ENCODE peak calls at places on chromosomes 2 and 18, in six cellular contexts. One of them, this sample, is unnamed.

GRCh38 chr2:41720702-41721344 is 327.0 kb upstream of the PKDCC start:
- DNase-seq in right cardiac atrium: no peak
- DNase-seq in fibroblast of lung: no peak
- DNase-seq in CD8-positive, alpha-beta memory T cell: no peak
- DNase-seq in spleen: no peak
- DNase-seq in sigmoid colon: no peak
- DNase-seq in this sample: no peak

GRCh38 chr2:207528980-207529329 is 807 bp upstream of the CREB1 start:
- DNase-seq in fibroblast of lung: peak
- DNase-seq in CD8-positive, alpha-beta memory T cell: peak
- DNase-seq in right cardiac atrium: no peak
- DNase-seq in spleen: no peak
- DNase-seq in sigmoid colon: peak
- DNase-seq in this sample: no peak

GRCh38 chr2:134461511-134461910 is 207.6 kb downstream of the MGAT5 start:
- DNase-seq in CD8-positive, alpha-beta memory T cell: no peak
- DNase-seq in right cardiac atrium: no peak
- DNase-seq in spleen: no peak
- DNase-seq in sigmoid colon: no peak
- DNase-seq in fibroblast of lung: no peak
- DNase-seq in this sample: no peak

GRCh38 chr2:173134703-173135102 is 59.1 kb downstream of the MAP3K20 start:
- DNase-seq in sigmoid colon: no peak
- DNase-seq in right cardiac atrium: peak
- DNase-seq in spleen: no peak
- DNase-seq in fibroblast of lung: peak
- DNase-seq in CD8-positive, alpha-beta memory T cell: no peak
- DNase-seq in this sample: no peak

GRCh38 chr2:235270291-235270690 is 223.6 kb upstream of the AGAP1 start:
- DNase-seq in spleen: no peak
- DNase-seq in fibroblast of lung: no peak
- DNase-seq in sigmoid colon: no peak
- DNase-seq in right cardiac atrium: no peak
- DNase-seq in CD8-positive, alpha-beta memory T cell: no peak
- DNase-seq in this sample: no peak

GRCh38 chr18:76351961-76352581 is 143.0 kb downstream of the ZNF516 start:
- DNase-seq in fibroblast of lung: peak
- DNase-seq in sigmoid colon: peak
- DNase-seq in spleen: no peak
- DNase-seq in right cardiac atrium: peak
- DNase-seq in CD8-positive, alpha-beta memory T cell: no peak
- DNase-seq in this sample: peak

GRCh38 chr2:66574701-66575624 is 140.0 kb downstream of the MEIS1 start:
- DNase-seq in fibroblast of lung: peak
- DNase-seq in CD8-positive, alpha-beta memory T cell: no peak
- DNase-seq in right cardiac atrium: peak
- DNase-seq in sigmoid colon: peak
- DNase-seq in spleen: no peak
- DNase-seq in this sample: peak

GRCh38 chr2:110215566-110216158 is 3.3 kb upstream of the MTLN start:
- DNase-seq in right cardiac atrium: no peak
- DNase-seq in fibroblast of lung: no peak
- DNase-seq in spleen: no peak
- DNase-seq in sigmoid colon: no peak
- DNase-seq in CD8-positive, alpha-beta memory T cell: no peak
- DNase-seq in this sample: no peak

GRCh38 chr2:47346-48218 is 1.3 kb upstream of the FAM110C start:
- DNase-seq in sigmoid colon: no peak
- DNase-seq in right cardiac atrium: no peak
- DNase-seq in fibroblast of lung: no peak
- DNase-seq in CD8-positive, alpha-beta memory T cell: no peak
- DNase-seq in spleen: no peak
- DNase-seq in this sample: no peak

GRCh38 chr2:46471-47345 is at the start of gene FAM110C:
- DNase-seq in spleen: peak
- DNase-seq in sigmoid colon: no peak
- DNase-seq in right cardiac atrium: peak
- DNase-seq in CD8-positive, alpha-beta memory T cell: peak
- DNase-seq in fibroblast of lung: peak
- DNase-seq in this sample: peak

GRCh38 chr2:46131-46470 is 204 bp downstream of the FAM110C start:
- DNase-seq in fibroblast of lung: no peak
- DNase-seq in right cardiac atrium: no peak
- DNase-seq in CD8-positive, alpha-beta memory T cell: no peak
- DNase-seq in spleen: no peak
- DNase-seq in sigmoid colon: no peak
- DNase-seq in this sample: no peak

GRCh38 chr2:44748-45341 is 1.5 kb downstream of the FAM110C start:
- DNase-seq in fibroblast of lung: no peak
- DNase-seq in spleen: no peak
- DNase-seq in CD8-positive, alpha-beta memory T cell: no peak
- DNase-seq in right cardiac atrium: no peak
- DNase-seq in sigmoid colon: no peak
- DNase-seq in this sample: no peak

DNA sequence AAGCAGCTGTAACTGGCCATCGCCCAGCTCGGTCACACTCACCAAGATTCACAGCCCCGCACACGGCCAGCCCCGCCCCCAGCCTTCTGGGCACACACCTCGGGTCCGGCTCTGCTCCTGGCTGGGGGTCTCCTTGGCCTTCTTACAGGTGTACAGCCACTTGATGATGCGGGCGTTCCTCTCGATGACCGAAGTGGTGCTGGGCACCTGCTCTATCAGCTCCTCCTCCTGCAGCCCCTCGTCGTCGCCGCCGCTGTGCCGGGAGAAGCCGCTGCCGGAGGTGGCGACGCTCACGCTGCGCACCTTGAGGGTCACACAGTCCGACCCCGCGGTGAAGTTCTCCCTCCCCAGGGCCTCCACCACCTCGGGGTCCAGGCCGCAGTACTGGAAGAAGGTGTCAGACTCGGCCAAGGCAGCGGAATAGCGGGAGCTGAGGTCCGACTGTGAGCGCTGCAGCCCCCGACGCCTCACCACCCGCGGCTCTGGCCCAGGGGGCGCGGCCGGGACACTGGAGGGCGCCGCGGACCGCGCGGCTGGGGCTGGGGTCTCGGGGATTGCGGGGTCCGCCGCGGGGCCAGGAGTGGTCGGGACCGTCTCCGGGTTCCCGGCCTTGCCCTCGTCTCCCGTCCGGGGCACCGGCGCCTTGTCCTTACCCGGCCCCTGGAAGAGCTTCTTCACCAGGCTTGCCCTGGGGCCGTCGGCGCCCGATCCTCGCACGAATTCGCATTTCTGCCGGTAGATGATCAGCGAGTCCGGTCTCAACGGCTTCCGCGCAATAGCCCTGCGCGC is 769 bp downstream of the FAM110C start:
- DNase-seq in fibroblast of lung: no peak
- DNase-seq in right cardiac atrium: peak
- DNase-seq in sigmoid colon: no peak
- DNase-seq in CD8-positive, alpha-beta memory T cell: no peak
- DNase-seq in spleen: no peak
- DNase-seq in this sample: no peak
- H3K27ac ChIP-seq in fibroblast of lung: no peak
- H3K27ac ChIP-seq in right cardiac atrium: no peak
- H3K27ac ChIP-seq in sigmoid colon: peak
- H3K27ac ChIP-seq in CD8-positive, alpha-beta memory T cell: no peak
- H3K27ac ChIP-seq in spleen: no peak
- H3K27ac ChIP-seq in this sample: no peak

GRCh38 chr2:19799881-19800780 is 101.7 kb downstream of the TTC32 start:
- DNase-seq in fibroblast of lung: peak
- DNase-seq in right cardiac atrium: no peak
- DNase-seq in sigmoid colon: no peak
- DNase-seq in CD8-positive, alpha-beta memory T cell: no peak
- DNase-seq in spleen: no peak
- DNase-seq in this sample: no peak

GRCh38 chr2:19800796-19801195 is 101.0 kb downstream of the TTC32 start:
- DNase-seq in right cardiac atrium: no peak
- DNase-seq in sigmoid colon: no peak
- DNase-seq in spleen: no peak
- DNase-seq in CD8-positive, alpha-beta memory T cell: no peak
- DNase-seq in fibroblast of lung: no peak
- DNase-seq in this sample: no peak

GRCh38 chr2:19801367-19802087 is 100.3 kb downstream of the TTC32 start:
- DNase-seq in sigmoid colon: peak
- DNase-seq in right cardiac atrium: peak
- DNase-seq in fibroblast of lung: peak
- DNase-seq in spleen: no peak
- DNase-seq in CD8-positive, alpha-beta memory T cell: no peak
- DNase-seq in this sample: no peak

GRCh38 chr2:19796036-19796703 is 105.6 kb downstream of the TTC32 start:
- DNase-seq in fibroblast of lung: peak
- DNase-seq in sigmoid colon: no peak
- DNase-seq in right cardiac atrium: no peak
- DNase-seq in CD8-positive, alpha-beta memory T cell: no peak
- DNase-seq in spleen: no peak
- DNase-seq in this sample: no peak

DNA sequence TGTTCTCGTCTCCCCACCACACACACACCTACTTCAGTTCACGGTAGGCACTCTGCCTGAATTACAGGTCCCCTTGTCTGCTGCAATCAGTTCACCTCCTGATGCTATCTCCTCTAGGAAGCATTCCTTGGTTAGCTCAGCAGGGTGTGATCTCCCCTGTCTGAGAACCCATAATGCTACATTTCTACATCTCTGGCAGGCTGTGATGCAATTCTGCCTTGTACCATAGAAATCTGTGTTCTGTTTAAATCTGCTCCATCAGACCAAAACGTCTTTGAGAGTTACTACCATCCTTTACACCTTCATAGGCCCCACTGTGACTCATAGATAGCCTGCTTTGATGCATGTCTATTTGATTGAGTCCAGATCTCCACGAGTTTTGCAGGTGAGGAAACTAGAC is 103.9 kb downstream of the TTC32 start:
- DNase-seq in sigmoid colon: no peak
- DNase-seq in fibroblast of lung: peak
- DNase-seq in CD8-positive, alpha-beta memory T cell: no peak
- DNase-seq in right cardiac atrium: no peak
- DNase-seq in spleen: no peak
- DNase-seq in this sample: no peak
- H3K27ac ChIP-seq in sigmoid colon: no peak
- H3K27ac ChIP-seq in fibroblast of lung: no peak
- H3K27ac ChIP-seq in CD8-positive, alpha-beta memory T cell: no peak
- H3K27ac ChIP-seq in right cardiac atrium: no peak
- H3K27ac ChIP-seq in spleen: no peak
- H3K27ac ChIP-seq in this sample: no peak

GRCh38 chr2:154240921-154241379 is 369.2 kb downstream of the GALNT13 start:
- DNase-seq in right cardiac atrium: peak
- DNase-seq in spleen: peak
- DNase-seq in sigmoid colon: no peak
- DNase-seq in fibroblast of lung: no peak
- DNase-seq in CD8-positive, alpha-beta memory T cell: no peak
- DNase-seq in this sample: no peak
- H3K27ac ChIP-seq in right cardiac atrium: no peak
- H3K27ac ChIP-seq in spleen: no peak
- H3K27ac ChIP-seq in sigmoid colon: no peak
- H3K27ac ChIP-seq in fibroblast of lung: no peak
- H3K27ac ChIP-seq in CD8-positive, alpha-beta memory T cell: no peak
- H3K27ac ChIP-seq in this sample: no peak

DNA sequence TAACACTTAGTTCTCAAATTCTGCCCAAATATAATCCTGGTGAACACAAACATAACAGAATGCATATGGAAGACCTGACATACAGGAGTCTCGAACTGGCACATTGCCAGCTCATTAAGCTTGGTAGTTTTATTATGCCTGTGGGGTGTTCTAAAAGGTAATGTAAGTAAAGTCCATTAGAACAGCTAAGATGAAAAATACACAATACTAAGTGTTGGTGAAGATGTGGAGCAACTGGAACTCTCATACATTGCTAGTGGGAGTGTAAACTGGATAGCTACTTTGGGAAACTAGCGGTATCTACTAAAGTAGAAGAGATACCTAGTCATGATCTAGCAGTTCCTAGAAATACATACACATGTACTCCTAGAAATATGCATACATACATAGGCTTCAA is 24.3 kb upstream of the RAB10 start:
- DNase-seq in fibroblast of lung: no peak
- DNase-seq in right cardiac atrium: no peak
- DNase-seq in CD8-positive, alpha-beta memory T cell: no peak
- DNase-seq in sigmoid colon: no peak
- DNase-seq in spleen: no peak
- DNase-seq in this sample: no peak
- H3K27ac ChIP-seq in fibroblast of lung: no peak
- H3K27ac ChIP-seq in right cardiac atrium: no peak
- H3K27ac ChIP-seq in CD8-positive, alpha-beta memory T cell: no peak
- H3K27ac ChIP-seq in sigmoid colon: no peak
- H3K27ac ChIP-seq in spleen: peak
- H3K27ac ChIP-seq in this sample: no peak

DNA sequence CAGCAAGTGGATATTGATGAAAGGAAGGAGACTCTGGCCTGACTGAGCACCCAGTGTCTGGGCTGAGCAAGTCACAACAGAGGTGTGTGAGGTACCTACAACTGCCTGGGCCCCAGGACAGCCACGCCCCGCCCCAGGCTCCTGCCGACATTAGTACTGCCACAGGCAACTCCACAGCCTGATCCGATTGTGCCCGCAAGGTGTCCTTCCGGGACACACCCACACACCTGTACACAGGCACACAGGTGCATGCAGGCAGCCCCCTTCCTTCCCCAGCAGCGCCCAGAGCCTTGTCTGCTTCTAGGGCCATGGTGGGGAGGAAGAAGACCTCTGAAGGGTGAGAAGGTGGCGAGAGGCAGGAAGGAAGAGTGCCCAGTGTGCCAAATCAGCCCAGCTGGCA is 83.6 kb downstream of the TNS1 start:
- DNase-seq in spleen: no peak
- DNase-seq in fibroblast of lung: no peak
- DNase-seq in sigmoid colon: no peak
- DNase-seq in CD8-positive, alpha-beta memory T cell: no peak
- DNase-seq in right cardiac atrium: peak
- DNase-seq in this sample: no peak
- H3K27ac ChIP-seq in spleen: peak
- H3K27ac ChIP-seq in fibroblast of lung: peak
- H3K27ac ChIP-seq in sigmoid colon: peak
- H3K27ac ChIP-seq in CD8-positive, alpha-beta memory T cell: no peak
- H3K27ac ChIP-seq in right cardiac atrium: peak
- H3K27ac ChIP-seq in this sample: peak

DNA sequence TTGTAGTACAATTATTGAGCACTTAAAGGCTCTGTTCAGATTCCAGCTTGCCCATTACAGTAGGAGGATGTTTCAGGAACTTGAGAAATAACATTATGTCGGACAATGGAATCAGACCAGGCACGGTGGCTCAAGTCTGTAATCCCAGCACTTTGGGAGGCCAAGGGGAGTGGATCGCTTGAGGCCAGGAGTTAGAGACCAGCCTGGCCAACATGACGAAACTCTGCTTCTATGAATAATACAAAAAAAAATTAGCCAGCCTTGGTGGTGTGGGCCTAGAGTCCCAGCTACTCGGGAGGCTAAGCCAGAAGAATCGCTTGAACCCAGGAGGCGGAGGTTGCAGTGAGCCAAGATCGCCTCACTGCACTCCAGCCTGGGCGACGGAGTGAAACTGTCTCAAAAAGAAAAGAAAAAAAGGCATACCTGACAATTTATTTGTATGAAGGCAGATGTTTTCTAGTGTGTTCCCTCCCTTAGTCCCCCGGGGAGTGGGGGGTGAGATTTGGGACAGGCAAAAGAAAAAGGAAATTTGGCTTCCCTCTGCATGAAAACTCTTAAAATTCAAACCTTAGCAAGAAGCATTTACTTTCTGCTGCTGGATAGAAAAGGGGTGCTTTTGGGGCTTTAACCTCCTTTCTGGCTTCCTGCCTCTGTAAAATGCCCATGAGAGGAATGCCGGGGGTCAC is 13.8 kb upstream of the ZNF532 start:
- DNase-seq in right cardiac atrium: peak
- DNase-seq in spleen: no peak
- DNase-seq in CD8-positive, alpha-beta memory T cell: no peak
- DNase-seq in sigmoid colon: peak
- DNase-seq in fibroblast of lung: no peak
- DNase-seq in this sample: no peak
- H3K27ac ChIP-seq in right cardiac atrium: no peak
- H3K27ac ChIP-seq in spleen: no peak
- H3K27ac ChIP-seq in CD8-positive, alpha-beta memory T cell: no peak
- H3K27ac ChIP-seq in sigmoid colon: no peak
- H3K27ac ChIP-seq in fibroblast of lung: no peak
- H3K27ac ChIP-seq in this sample: no peak